ENCODE peak calls at places on chromosome 13, in seven cellular contexts. O, Z, W, D, T, A and K are unnamed samples.

GRCh38 chr13:50125306-50125555 is 110.0 kb downstream of the KCNRG start:
- DNase-seq in O (peak; percentile 78), Z (no peak), W (no peak), D (peak; percentile 77), T (no peak), A (no peak), K (no peak)

GRCh38 chr13:112324121-112324520 is 52.0 kb upstream of the SPACA7 start:
- DNase-seq in O (no peak), Z (no peak), W (peak; percentile 36), D (no peak), T (no peak), A (no peak), K (peak; percentile 28)

GRCh38 chr13:111005808-111006494 is 91.1 kb upstream of the ANKRD10 start:
- DNase-seq in O (no peak), Z (peak; percentile 72), W (no peak), D (no peak), T (no peak), A (no peak), K (peak; percentile 26)

GRCh38 chr13:39506559-39507390 is 96.2 kb downstream of the LHFPL6 start:
- DNase-seq in O (no peak), Z (no peak), W (no peak), D (no peak), T (no peak), A (no peak), K (no peak)

GRCh38 chr13:109331898-109332297 is 454.5 kb downstream of the IRS2 start:
- DNase-seq in O (no peak), Z (no peak), W (no peak), D (no peak), T (no peak), A (no peak), K (peak; percentile 46)

GRCh38 chr13:51221674-51222509 is at the start of gene FAM124A:
- DNase-seq in O (peak; percentile 80), Z (peak; percentile 60), W (peak; percentile 91), D (peak; percentile 77), T (peak; percentile 66), A (no peak), K (peak; percentile 80)

GRCh38 chr13:30647824-30648521 is 30.3 kb downstream of the USPL1 start:
- DNase-seq in O (no peak), Z (no peak), W (no peak), D (no peak), T (no peak), A (no peak), K (no peak)

GRCh38 chr13:80664930-80665329 is 324.0 kb upstream of the SPRY2 start:
- DNase-seq in O (no peak), Z (no peak), W (no peak), D (no peak), T (no peak), A (no peak), K (no peak)

GRCh38 chr13:41941174-41941573 is 19.7 kb downstream of the VWA8 start:
- DNase-seq in O (no peak), Z (no peak), W (no peak), D (no peak), T (no peak), A (no peak), K (no peak)

GRCh38 chr13:45415112-45415511 is 3.1 kb downstream of the SLC25A30 start:
- DNase-seq in O (no peak), Z (no peak), W (no peak), D (no peak), T (no peak), A (no peak), K (no peak)

GRCh38 chr13:67353891-67354459 is 123.8 kb upstream of the PCDH9 start:
- DNase-seq in O (no peak), Z (no peak), W (no peak), D (no peak), T (no peak), A (no peak), K (no peak)

GRCh38 chr13:108227651-108228272 is 9.6 kb downstream of the ABHD13 start:
- DNase-seq in O (no peak), Z (no peak), W (peak; percentile 41), D (peak; percentile 38), T (no peak), A (no peak), K (peak; percentile 29)
- TF ChIP-seq CTCF in O (peak; percentile 94), Z (peak; percentile 71), W (peak; percentile 92), D (peak; percentile 23), T (peak; percentile 84), A (peak; percentile 67), K (peak; percentile 79)

GRCh38 chr13:113730831-113731191 is 28.2 kb upstream of the TMEM255B start:
- DNase-seq in O (no peak), Z (no peak), W (no peak), D (no peak), T (no peak), A (no peak), K (no peak)
- TF ChIP-seq CTCF in O (no peak), Z (no peak), W (peak; percentile 7), D (no peak), T (no peak), A (no peak), K (no peak)

DNA sequence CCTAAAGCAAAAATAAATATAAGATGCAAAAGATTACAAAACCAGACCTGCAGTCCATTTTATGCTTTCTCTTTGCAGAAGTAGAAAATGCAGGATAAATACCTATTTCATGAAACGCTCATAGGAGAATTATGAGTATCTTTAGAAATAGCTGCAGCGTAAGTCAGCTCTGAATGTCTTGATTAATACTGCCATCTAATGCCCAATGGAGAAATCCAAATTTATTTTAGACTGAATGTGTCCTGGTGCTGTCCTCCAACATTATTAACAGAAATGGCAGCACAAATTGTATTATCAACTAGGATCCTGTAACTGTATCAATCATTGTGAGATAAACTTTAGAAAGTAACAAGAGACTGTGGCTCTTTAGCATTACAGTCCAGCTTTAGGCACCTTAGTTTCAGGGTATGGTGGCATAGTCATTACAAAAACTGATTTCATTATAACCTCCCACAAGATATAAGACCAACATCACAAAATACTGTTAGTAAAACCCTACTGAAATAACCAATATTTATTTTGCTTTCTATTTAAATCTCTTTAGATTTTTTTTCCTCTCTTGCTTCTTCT is 162.1 kb upstream of the MIR17HG start:
- DNase-seq in O (no peak), Z (no peak), W (peak; percentile 29), D (no peak), T (no peak), A (no peak), K (no peak)
- TF ChIP-seq CTCF in O (peak; percentile 70), Z (no peak), W (peak; percentile 58), D (no peak), T (peak; percentile 26), A (peak; percentile 18), K (peak; percentile 25)

GRCh38 chr13:84912720-84913119 is 886.5 kb downstream of the SLITRK6 start:
- DNase-seq in O (no peak), Z (no peak), W (no peak), D (no peak), T (no peak), A (no peak), K (no peak)

DNA sequence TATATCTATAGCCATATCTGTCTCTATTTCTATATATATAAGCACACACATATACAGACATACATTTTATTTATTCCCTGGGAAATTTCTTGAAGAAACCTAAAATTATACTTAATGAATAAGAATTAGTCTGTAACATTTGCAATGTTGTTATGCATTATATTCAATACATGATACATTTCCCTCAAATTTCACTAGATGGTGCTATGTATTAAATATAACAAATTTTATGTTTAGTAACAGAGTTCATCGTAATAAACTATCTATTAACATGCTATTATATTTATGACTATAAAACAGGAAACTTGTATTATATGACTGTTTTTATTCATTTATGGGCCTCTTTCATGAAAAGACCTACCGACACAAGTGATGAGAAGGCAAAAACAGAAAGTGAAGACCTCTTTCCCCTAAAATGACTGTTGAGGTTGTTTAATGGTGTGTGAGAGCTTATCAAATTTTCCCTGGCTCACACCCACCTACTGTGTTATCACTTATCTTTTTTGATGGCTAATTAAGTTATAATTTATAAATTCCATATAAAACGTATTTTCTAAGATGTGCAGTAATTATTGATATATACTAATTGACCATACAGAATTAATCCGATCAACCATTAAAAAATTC is 881.9 kb downstream of the SLITRK6 start:
- DNase-seq in O (no peak), Z (no peak), W (no peak), D (no peak), T (no peak), A (no peak), K (no peak)
- TF ChIP-seq CTCF in O (peak; percentile 84), Z (no peak), W (peak; percentile 66), D (no peak), T (peak; percentile 52), A (peak; percentile 29), K (peak; percentile 41)

DNA sequence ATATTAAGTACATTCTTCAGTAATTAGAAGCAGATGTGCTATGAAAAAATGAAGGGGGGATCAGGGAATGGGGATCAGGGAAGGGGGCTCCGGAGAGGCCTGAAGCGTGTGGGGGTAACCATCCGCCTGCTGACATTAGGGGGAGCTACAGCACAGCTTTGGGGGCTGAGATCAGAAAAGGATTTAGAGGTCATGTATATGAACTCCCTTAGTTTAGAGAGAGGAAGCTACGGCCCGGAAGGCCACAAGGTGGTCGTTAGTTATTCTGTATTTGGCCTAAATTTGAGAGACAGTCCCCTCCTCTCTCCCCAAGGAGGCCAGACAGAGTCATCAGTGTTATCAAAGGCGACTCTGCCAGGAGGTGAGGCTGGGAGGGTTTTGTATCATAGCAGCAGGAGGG is 99.0 kb downstream of the TM9SF2 start:
- DNase-seq in O (no peak), Z (no peak), W (peak; percentile 66), D (no peak), T (no peak), A (no peak), K (peak; percentile 23)
- TF ChIP-seq CTCF in O (peak; percentile 53), Z (no peak), W (peak; percentile 76), D (peak; percentile 7), T (no peak), A (no peak), K (peak; percentile 42)

DNA sequence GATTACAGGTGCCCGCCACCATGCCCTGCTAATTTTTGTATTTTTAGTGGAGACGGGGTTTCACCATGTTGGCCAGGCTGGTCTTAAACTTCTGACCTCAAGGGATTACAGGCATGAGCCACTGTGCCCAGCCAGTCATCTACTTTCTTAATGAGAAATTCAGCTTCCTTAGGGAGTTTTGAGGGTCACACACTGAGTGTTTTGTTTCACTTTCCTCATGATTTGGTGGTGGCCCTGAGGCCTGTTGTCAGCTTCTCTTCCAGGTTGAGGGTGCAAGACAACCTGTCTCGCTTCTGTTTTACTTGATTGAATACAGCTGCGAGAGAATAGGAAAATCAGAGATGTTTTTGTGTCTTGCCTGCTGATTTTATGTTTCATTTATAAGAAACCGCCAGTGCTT is 9.9 kb downstream of the FRY start:
- DNase-seq in O (no peak), Z (no peak), W (no peak), D (peak; percentile 43), T (no peak), A (no peak), K (no peak)
- TF ChIP-seq CTCF in O (no peak), Z (no peak), W (no peak), D (no peak), T (no peak), A (no peak), K (no peak)